ENCODE peak calls at places on chromosomes 1 and 21, in four cellular contexts. T is IMR-90, X is mesendoderm, B is H1. P is an unnamed sample.

GRCh38 chr1:19113362-19114092 is 96.5 kb downstream of the UBR4 start:
- DNase-seq in T (peak), X (peak), B (peak), P (peak)

GRCh38 chr1:110524311-110525249 is 5.6 kb upstream of the KCNA10 start:
- DNase-seq in T (peak), X (peak), B (peak), P (peak)

GRCh38 chr21:16047857-16048256 is 318.1 kb downstream of the USP25 start:
- DNase-seq in T (peak), X (no peak), B (no peak), P (no peak)

GRCh38 chr1:100455478-100456072 is 82.4 kb upstream of the GPR88 start:
- DNase-seq in T (peak), X (no peak), B (no peak), P (no peak)

GRCh38 chr1:27033059-27033746 is 20.6 kb upstream of the TENT5B start:
- DNase-seq in T (no peak), X (no peak), B (no peak), P (no peak)

GRCh38 chr1:216616425-216616824 is 106.8 kb downstream of the ESRRG start:
- DNase-seq in T (no peak), X (peak), B (no peak), P (no peak)

GRCh38 chr1:180927348-180927747 is 14.7 kb downstream of the KIAA1614 start:
- DNase-seq in T (no peak), X (no peak), B (no peak), P (no peak)

GRCh38 chr1:48026275-48026674 is 29.1 kb upstream of the TRABD2B start:
- DNase-seq in T (peak), X (peak), B (no peak), P (no peak)

GRCh38 chr1:231872461-231872910 is 245.9 kb downstream of the DISC1 start:
- DNase-seq in T (peak), X (no peak), B (no peak), P (no peak)

GRCh38 chr1:10634428-10635384 is 160.0 kb downstream of the PEX14 start:
- DNase-seq in T (no peak), X (no peak), B (no peak), P (peak)

GRCh38 chr1:94634977-94635416 is 93.4 kb upstream of the F3 start:
- DNase-seq in T (no peak), X (peak), B (no peak), P (no peak)

GRCh38 chr1:234760303-234760723 is 150.3 kb upstream of the IRF2BP2 start:
- DNase-seq in T (no peak), X (peak), B (no peak), P (peak)

GRCh38 chr1:4880621-4881020 is 226.2 kb downstream of the AJAP1 start:
- DNase-seq in T (no peak), X (no peak), B (no peak), P (peak)

GRCh38 chr1:219812491-219813221 is 115.7 kb downstream of the SLC30A10 start:
- DNase-seq in T (peak), X (peak), B (peak), P (peak)

GRCh38 chr1:208308221-208308620 is 64.0 kb upstream of the PLXNA2 start:
- DNase-seq in T (no peak), X (no peak), B (no peak), P (no peak)

GRCh38 chr1:183124259-183124658 is 61.8 kb upstream of the LAMC2 start:
- DNase-seq in T (no peak), X (no peak), B (no peak), P (no peak)

GRCh38 chr1:154342836-154343472 is 17.6 kb downstream of the ATP8B2 start:
- DNase-seq in T (no peak), X (no peak), B (no peak), P (no peak)

GRCh38 chr21:21971384-21971783 is 973.2 kb downstream of the NCAM2 start:
- DNase-seq in T (no peak), X (no peak), B (no peak), P (no peak)

GRCh38 chr1:229855999-229856650 is 210.9 kb upstream of the GALNT2 start:
- DNase-seq in T (no peak), X (no peak), B (no peak), P (no peak)

GRCh38 chr1:200890818-200891773 is 3.6 kb upstream of the INAVA start:
- DNase-seq in T (peak), X (peak), B (no peak), P (peak)

GRCh38 chr1:36119451-36119850 is 5.6 kb downstream of the COL8A2 start:
- DNase-seq in T (no peak), X (no peak), B (no peak), P (no peak)

GRCh38 chr1:172946814-172947507 is 103.8 kb downstream of the TNFSF18 start:
- DNase-seq in T (peak), X (no peak), B (no peak), P (no peak)

GRCh38 chr21:39142972-39143371 is 40.3 kb downstream of the PSMG1 start:
- DNase-seq in T (no peak), X (no peak), B (no peak), P (no peak)

GRCh38 chr1:156885904-156886355 is 7.6 kb upstream of the PEAR1 start:
- DNase-seq in T (no peak), X (no peak), B (no peak), P (no peak)

GRCh38 chr1:71307451-71307850 is 226.6 kb upstream of the ZRANB2 start:
- DNase-seq in T (peak), X (peak), B (no peak), P (no peak)

GRCh38 chr1:10033359-10033845 is 644 bp downstream of the UBE4B start:
- DNase-seq in T (peak), X (peak), B (no peak), P (peak)

GRCh38 chr21:26136686-26137085 is 33.9 kb downstream of the APP start:
- DNase-seq in T (no peak), X (no peak), B (no peak), P (no peak)

GRCh38 chr1:160206421-160207117 is 1.4 kb downstream of the PEA15 start:
- DNase-seq in T (peak), X (peak), B (no peak), P (peak)

GRCh38 chr1:117608758-117609157 is 2.9 kb downstream of the TENT5C start:
- DNase-seq in T (no peak), X (no peak), B (no peak), P (no peak)

GRCh38 chr21:42513151-42513984 is at the start of gene SLC37A1:
- DNase-seq in T (no peak), X (no peak), B (no peak), P (peak)

GRCh38 chr1:14263207-14263606 is 335.3 kb upstream of the KAZN start:
- DNase-seq in T (no peak), X (no peak), B (no peak), P (no peak)

DNA sequence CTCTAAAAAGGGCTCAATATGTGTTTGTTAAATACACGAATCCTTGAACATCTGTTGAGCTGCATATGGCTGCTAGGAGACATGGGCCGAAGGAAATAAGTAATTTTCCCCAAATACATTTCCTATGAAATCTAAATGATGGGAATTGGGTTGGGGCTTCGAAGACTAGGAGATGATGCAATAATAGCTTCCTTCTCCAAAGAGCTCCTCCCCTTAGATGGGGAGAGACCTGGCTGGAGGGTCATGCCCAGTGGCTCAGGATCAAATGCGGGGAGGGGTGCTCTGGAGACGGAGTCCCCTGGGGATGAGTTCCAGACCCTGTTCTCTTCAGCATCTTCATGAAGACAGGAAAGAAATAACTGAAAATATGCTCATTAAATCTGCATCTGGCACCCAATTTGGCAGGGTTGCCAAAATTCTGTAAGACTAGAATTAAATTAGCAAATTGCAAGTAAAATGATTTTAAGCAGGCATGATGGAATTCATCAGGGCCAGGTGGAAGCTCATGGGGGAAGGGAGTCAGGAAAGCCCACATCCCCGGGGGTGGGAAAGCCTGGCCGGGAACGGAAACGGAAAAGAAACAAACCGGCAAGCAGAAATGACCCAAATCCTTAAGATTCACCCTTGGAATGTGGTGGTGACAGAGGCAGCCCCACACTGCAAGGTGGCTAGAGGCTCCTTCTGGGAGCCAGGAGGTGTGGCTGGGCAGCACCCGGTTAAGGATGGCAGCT is 165.1 kb upstream of the EDN2 start:
- DNase-seq in T (no peak), X (no peak), B (no peak), P (no peak)
- H4K8ac ChIP-seq in T (no peak), X (no peak), B (no peak), P (no peak)

GRCh38 chr21:46054447-46054846 is 43.5 kb upstream of the COL6A2 start:
- DNase-seq in T (peak), X (peak), B (no peak), P (peak)
- H4K5ac ChIP-seq in T (peak), X (no peak), B (no peak), P (no peak)

DNA sequence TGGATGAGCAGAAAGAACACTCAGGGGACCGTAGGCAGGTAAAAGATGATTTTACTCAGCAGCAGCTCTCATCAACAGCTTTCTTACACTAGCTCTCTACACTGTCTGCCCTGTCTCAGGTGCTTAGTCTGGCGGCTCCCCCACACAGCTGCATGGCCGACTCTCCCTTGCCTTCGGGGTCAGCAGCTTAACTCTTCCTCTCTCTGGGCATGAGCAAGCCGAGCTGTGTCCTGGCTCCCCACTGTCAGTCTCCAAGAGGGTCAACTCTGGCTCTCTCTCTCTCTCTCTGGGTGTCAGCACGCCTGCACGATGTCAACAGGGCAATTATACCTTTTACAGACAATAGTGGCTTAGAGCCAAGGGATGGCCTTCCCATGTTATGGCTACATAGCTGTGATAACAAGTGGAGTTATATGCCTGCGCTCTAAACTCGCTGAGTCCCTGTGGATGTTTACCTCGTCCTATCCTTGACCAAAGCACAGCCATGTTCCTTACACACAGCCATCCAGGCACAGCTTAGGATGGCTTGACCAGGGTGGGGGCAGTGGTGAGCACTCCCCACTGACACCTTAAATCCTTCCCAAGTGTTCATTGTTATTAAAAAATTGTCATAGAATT is 3.1 kb upstream of the BCL10 start:
- DNase-seq in T (no peak), X (no peak), B (no peak), P (no peak)
- H4K8ac ChIP-seq in T (peak), X (no peak), B (peak), P (no peak)

GRCh38 chr1:111704240-111704639 is 35.0 kb downstream of the INKA2 start:
- DNase-seq in T (no peak), X (no peak), B (no peak), P (no peak)
- H4K5ac ChIP-seq in T (no peak), X (no peak), B (no peak), P (no peak)

GRCh38 chr1:25257176-25257575 is 9.9 kb upstream of the RSRP1 start:
- DNase-seq in T (peak), X (no peak), B (no peak), P (no peak)
- H4K8ac ChIP-seq in T (no peak), X (no peak), B (no peak), P (no peak)

GRCh38 chr1:178262101-178262500 is 168.2 kb downstream of the RASAL2 start:
- DNase-seq in T (peak), X (peak), B (no peak), P (no peak)

GRCh38 chr1:178254433-178254832 is 160.5 kb downstream of the RASAL2 start:
- DNase-seq in T (no peak), X (no peak), B (no peak), P (no peak)

GRCh38 chr1:178263341-178263740 is 169.4 kb downstream of the RASAL2 start:
- DNase-seq in T (peak), X (no peak), B (no peak), P (no peak)

DNA sequence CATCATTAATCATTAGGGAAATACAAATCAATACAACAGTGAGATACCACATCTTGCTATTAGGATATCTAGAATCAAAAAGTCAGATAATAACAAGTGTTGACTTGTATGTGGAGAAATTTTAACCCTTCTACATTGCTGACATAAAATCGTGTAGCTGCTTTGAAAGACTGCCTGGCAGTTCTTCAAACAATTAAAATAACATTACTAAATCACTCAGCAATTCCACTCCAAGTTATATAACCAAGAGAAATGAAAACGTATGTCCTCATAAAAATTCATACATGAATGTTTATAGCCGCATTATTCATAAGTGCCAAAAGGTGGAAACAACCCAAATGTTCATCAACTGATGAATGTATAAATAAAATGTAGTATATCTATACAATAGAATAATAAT is 164.6 kb downstream of the RASAL2 start:
- DNase-seq in T (peak), X (no peak), B (no peak), P (no peak)
- H4K5ac ChIP-seq in T (no peak), X (no peak), B (no peak), P (no peak)

DNA sequence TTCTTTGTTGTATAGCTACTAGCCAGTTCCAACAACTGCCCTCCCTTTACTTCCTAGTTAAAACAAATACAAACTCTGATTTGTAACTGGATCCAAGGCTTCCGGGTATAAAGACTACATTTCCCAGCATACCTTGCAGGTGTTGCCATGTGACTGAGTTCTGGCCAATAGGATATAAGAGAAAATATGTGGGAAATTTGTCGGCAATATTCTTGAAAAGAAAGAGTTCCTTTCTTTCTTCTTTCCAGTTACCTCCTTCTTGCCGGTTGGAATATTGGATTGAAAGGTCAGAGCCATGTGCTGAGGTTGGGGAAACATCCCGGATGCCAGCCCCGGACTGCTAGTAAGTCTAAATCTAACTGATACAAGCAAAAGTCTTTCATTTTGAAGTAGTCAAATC is 23.0 kb upstream of the ZBTB40 start:
- DNase-seq in T (peak), X (peak), B (no peak), P (no peak)
- H4K8ac ChIP-seq in T (no peak), X (peak), B (no peak), P (no peak)

DNA sequence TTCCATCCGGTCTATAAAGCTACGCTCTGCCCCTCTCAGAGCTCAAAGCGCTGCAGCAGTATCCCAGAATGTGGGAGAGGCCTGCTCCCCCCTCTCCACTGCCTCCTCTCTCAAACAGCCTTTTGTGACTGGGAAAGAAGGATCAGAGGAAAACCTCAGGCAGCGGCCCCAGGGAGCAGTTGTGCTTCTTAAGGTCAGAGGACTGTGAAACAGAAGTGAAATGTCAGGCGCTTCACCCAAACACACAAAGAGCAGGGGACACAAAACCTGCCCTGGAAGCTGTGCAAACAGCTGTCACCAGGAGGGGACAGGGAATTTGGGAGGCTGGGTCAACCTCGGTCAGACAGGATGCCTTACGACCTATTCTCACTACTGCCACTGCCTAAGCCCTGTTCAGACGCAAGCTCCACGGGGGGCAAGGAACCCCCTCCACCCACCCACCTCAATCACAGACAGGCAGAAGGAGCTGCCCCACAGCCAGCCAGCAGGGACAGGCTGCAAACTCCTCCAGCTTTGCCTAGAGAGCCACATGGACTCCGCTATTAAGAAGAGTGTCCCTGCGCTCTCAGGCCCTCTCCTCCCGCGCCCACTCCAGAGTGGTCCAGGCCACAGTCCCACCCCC is 14.6 kb downstream of the SSBP3 start:
- DNase-seq in T (no peak), X (no peak), B (no peak), P (no peak)
- H4K5ac ChIP-seq in T (no peak), X (no peak), B (no peak), P (no peak)

P was measured in H9.